ENCODE peak calls at places on chromosomes 2 and 18, in six cellular contexts. V is stimulated activated CD8-positive, alpha-beta memory T cell treated with anti-CD3 and anti-CD28 coated beads, Interleukin-4, amount 100 ng/mL, for 1 hour; M is ACHN; D is M059J; P is activated naive CD4-positive, alpha-beta T cell treated with anti-CD3 and anti-CD28 coated beads, Interleukin-2, amount 50 U/mL, for 16 hours; R is GM23248. Q is an unnamed sample.

GRCh38 chr2:240582781-240583180 is 3.8 kb upstream of the CAPN10 start:
- DNase-seq in V (no peak), M (no peak), D (peak; percentile 20), P (no peak), R (no peak), Q (no peak)

GRCh38 chr2:2294183-2294675 is 36.8 kb downstream of the MYT1L start:
- DNase-seq in V (no peak), M (no peak), D (no peak), P (no peak), R (peak; percentile 2), Q (no peak)

GRCh38 chr2:203909192-203909945 is 27.2 kb upstream of the ICOS start:
- DNase-seq in V (no peak), M (peak; percentile 49), D (peak; percentile 56), P (peak; percentile 17), R (peak; percentile 87), Q (no peak)

GRCh38 chr2:235721586-235721985 is 227.7 kb downstream of the AGAP1 start:
- DNase-seq in V (no peak), M (no peak), D (no peak), P (no peak), R (no peak), Q (no peak)

GRCh38 chr2:97900806-97901205 is 94.9 kb downstream of the TMEM131 start:
- DNase-seq in V (no peak), M (no peak), D (no peak), P (no peak), R (no peak), Q (no peak)

GRCh38 chr18:75249672-75250470 is 39.3 kb downstream of the TSHZ1 start:
- DNase-seq in V (no peak), M (no peak), D (no peak), P (no peak), R (no peak), Q (peak; percentile 38)

GRCh38 chr2:64654993-64655666 is 1.4 kb upstream of the SERTAD2 start:
- DNase-seq in V (no peak), M (peak; percentile 68), D (peak; percentile 47), P (peak; percentile 45), R (peak; percentile 77), Q (no peak)

GRCh38 chr2:80059381-80059907 is 245.1 kb downstream of the LRRTM1 start:
- DNase-seq in V (no peak), M (no peak), D (no peak), P (no peak), R (no peak), Q (no peak)

GRCh38 chr2:216698895-216699294 is 3.5 kb upstream of the IGFBP5 start:
- DNase-seq in V (no peak), M (peak; percentile 73), D (peak; percentile 71), P (no peak), R (peak; percentile 85), Q (no peak)

GRCh38 chr2:69694894-69695849 is 46.8 kb upstream of the ANXA4 start:
- DNase-seq in V (no peak), M (peak; percentile 83), D (peak; percentile 89), P (no peak), R (peak; percentile 74), Q (no peak)

GRCh38 chr2:241803387-241804325 is 5.3 kb upstream of the NEU4 start:
- DNase-seq in V (no peak), M (peak; percentile 25), D (peak; percentile 22), P (peak; percentile 44), R (peak; percentile 60), Q (peak; percentile 79)

GRCh38 chr2:98775146-98775988 is 44.4 kb upstream of the MGAT4A start:
- DNase-seq in V (no peak), M (no peak), D (peak; percentile 21), P (no peak), R (no peak), Q (no peak)

GRCh38 chr2:10229462-10230099 is 73.1 kb upstream of the HPCAL1 start:
- DNase-seq in V (no peak), M (no peak), D (no peak), P (no peak), R (no peak), Q (peak; percentile 22)

GRCh38 chr2:96698221-96698861 is 41.5 kb downstream of the LMAN2L start:
- DNase-seq in V (no peak), M (no peak), D (no peak), P (no peak), R (no peak), Q (no peak)

GRCh38 chr18:23871410-23871809 is 143.1 kb upstream of the TTC39C start:
- DNase-seq in V (peak; percentile 36), M (no peak), D (peak; percentile 63), P (peak; percentile 37), R (no peak), Q (peak; percentile 66)

GRCh38 chr2:100939445-100939844 is 62.6 kb upstream of the RPL31 start:
- DNase-seq in V (no peak), M (no peak), D (no peak), P (no peak), R (no peak), Q (no peak)

GRCh38 chr2:13550832-13551231 is 834.1 kb downstream of the TRIB2 start:
- DNase-seq in V (no peak), M (no peak), D (no peak), P (no peak), R (no peak), Q (no peak)

GRCh38 chr18:47919916-47920315 is 10.5 kb downstream of the SMAD2 start:
- DNase-seq in V (no peak), M (no peak), D (no peak), P (no peak), R (no peak), Q (no peak)

GRCh38 chr2:96884299-96885156 is 14.6 kb upstream of the SEMA4C start:
- DNase-seq in V (no peak), M (no peak), D (peak; percentile 70), P (no peak), R (no peak), Q (no peak)

GRCh38 chr2:134522856-134523460 is 195.8 kb downstream of the TMEM163 start:
- DNase-seq in V (no peak), M (no peak), D (no peak), P (no peak), R (no peak), Q (no peak)

GRCh38 chr18:61502472-61502871 is 169.2 kb downstream of the CDH20 start:
- DNase-seq in V (no peak), M (peak; percentile 45), D (peak; percentile 53), P (no peak), R (peak; percentile 78), Q (no peak)

GRCh38 chr18:59232309-59233016 is 12.5 kb downstream of the GRP start:
- DNase-seq in V (no peak), M (no peak), D (peak; percentile 20), P (no peak), R (no peak), Q (no peak)

GRCh38 chr2:227606476-227606875 is 7.8 kb downstream of the SCYGR2 start:
- DNase-seq in V (no peak), M (no peak), D (no peak), P (no peak), R (no peak), Q (no peak)

GRCh38 chr18:49898421-49898820 is 85.1 kb upstream of the ACAA2 start:
- DNase-seq in V (peak; percentile 10), M (peak; percentile 75), D (peak; percentile 72), P (peak; percentile 35), R (peak; percentile 73), Q (peak; percentile 68)

GRCh38 chr2:217996345-217996744 is 6.5 kb downstream of the TNS1 start:
- DNase-seq in V (no peak), M (no peak), D (peak; percentile 61), P (no peak), R (peak; percentile 92), Q (no peak)

GRCh38 chr2:128264881-128265607 is 53.6 kb downstream of the HS6ST1 start:
- DNase-seq in V (no peak), M (no peak), D (no peak), P (no peak), R (no peak), Q (no peak)

GRCh38 chr18:73316513-73316912 is 448.7 kb upstream of the NETO1 start:
- DNase-seq in V (no peak), M (no peak), D (no peak), P (no peak), R (peak; percentile 52), Q (no peak)

GRCh38 chr18:38551881-38552280 is 986.3 kb upstream of the CELF4 start:
- DNase-seq in V (no peak), M (no peak), D (no peak), P (no peak), R (no peak), Q (no peak)

GRCh38 chr18:79898952-79899608 is 52.4 kb downstream of the SLC66A2 start:
- DNase-seq in V (no peak), M (no peak), D (no peak), P (no peak), R (no peak), Q (peak; percentile 17)

GRCh38 chr2:176081993-176082884 is 1.5 kb downstream of the EVX2 start:
- DNase-seq in V (no peak), M (no peak), D (no peak), P (no peak), R (no peak), Q (peak; percentile 56)

GRCh38 chr18:8063733-8064132 is 496.6 kb downstream of the PTPRM start:
- DNase-seq in V (no peak), M (no peak), D (no peak), P (no peak), R (no peak), Q (no peak)

GRCh38 chr2:42342061-42342794 is 18.8 kb downstream of the COX7A2L start:
- DNase-seq in V (no peak), M (peak; percentile 57), D (peak; percentile 95), P (no peak), R (peak; percentile 97), Q (no peak)

GRCh38 chr2:220466251-220466691 is 838.8 kb downstream of the SLC4A3 start:
- DNase-seq in V (no peak), M (peak; percentile 36), D (no peak), P (no peak), R (no peak), Q (no peak)

GRCh38 chr2:24877646-24878045 is 42.4 kb downstream of the ADCY3 start:
- DNase-seq in V (no peak), M (no peak), D (no peak), P (no peak), R (no peak), Q (no peak)

GRCh38 chr2:200578778-200579177 is 7.0 kb upstream of the AOX1 start:
- DNase-seq in V (no peak), M (peak; percentile 46), D (peak; percentile 42), P (no peak), R (peak; percentile 64), Q (no peak)

GRCh38 chr2:5250482-5250881 is 441.7 kb upstream of the SOX11 start:
- DNase-seq in V (no peak), M (no peak), D (no peak), P (no peak), R (no peak), Q (no peak)

GRCh38 chr2:46002507-46002883 is 294.7 kb upstream of the EPAS1 start:
- DNase-seq in V (no peak), M (no peak), D (no peak), P (no peak), R (peak; percentile 50), Q (no peak)

GRCh38 chr2:233142355-233142897 is 82.3 kb downstream of the INPP5D start:
- DNase-seq in V (no peak), M (no peak), D (no peak), P (no peak), R (no peak), Q (peak; percentile 70)